ENCODE peak calls at places on chromosomes 3 and 15, in ten cellular contexts. One of them, this sample, is unnamed.
A peak's percentile ranks its signal among the peaks of the same experiment; 100 is the strongest.

GRCh38 chr15:95300958-95301357 is 1029.5 kb upstream of the NR2F2 start:
- DNase-seq in CD8-positive, alpha-beta memory T cell: no peak
- DNase-seq in stimulated activated CD4-positive, alpha-beta T cell treated with anti-CD3 and anti-CD28 coated beads, TNF-alpha, amount 100 ng/mL, for 48 hours: no peak
- DNase-seq in fibroblast of the aortic adventitia: peak; percentile 85
- DNase-seq in GM20000: no peak
- DNase-seq in DMS 273 treated with DMSO at 0.1 percent for 48 hours: no peak
- DNase-seq in H4: peak; percentile 13
- DNase-seq in amniotic stem cell: no peak
- DNase-seq in C1 segment of cervical spinal cord: no peak
- DNase-seq in AG08396: peak; percentile 34
- DNase-seq in this sample: no peak

GRCh38 chr3:43353923-43354670 is 67.8 kb downstream of the SNRK start:
- DNase-seq in DMS 273 treated with DMSO at 0.1 percent for 48 hours: no peak
- DNase-seq in stimulated activated CD4-positive, alpha-beta T cell treated with anti-CD3 and anti-CD28 coated beads, TNF-alpha, amount 100 ng/mL, for 48 hours: no peak
- DNase-seq in CD8-positive, alpha-beta memory T cell: no peak
- DNase-seq in C1 segment of cervical spinal cord: no peak
- DNase-seq in AG08396: no peak
- DNase-seq in H4: no peak
- DNase-seq in GM20000: no peak
- DNase-seq in fibroblast of the aortic adventitia: no peak
- DNase-seq in amniotic stem cell: no peak
- DNase-seq in this sample: no peak

GRCh38 chr15:33048255-33048654 is 146.3 kb downstream of the FMN1 start:
- DNase-seq in stimulated activated CD4-positive, alpha-beta T cell treated with anti-CD3 and anti-CD28 coated beads, TNF-alpha, amount 100 ng/mL, for 48 hours: no peak
- DNase-seq in C1 segment of cervical spinal cord: no peak
- DNase-seq in amniotic stem cell: no peak
- DNase-seq in AG08396: no peak
- DNase-seq in fibroblast of the aortic adventitia: no peak
- DNase-seq in GM20000: no peak
- DNase-seq in CD8-positive, alpha-beta memory T cell: no peak
- DNase-seq in DMS 273 treated with DMSO at 0.1 percent for 48 hours: no peak
- DNase-seq in H4: no peak
- DNase-seq in this sample: no peak

GRCh38 chr15:50145451-50145872 is 26.4 kb upstream of the ATP8B4 start:
- DNase-seq in fibroblast of the aortic adventitia: peak; percentile 92
- DNase-seq in stimulated activated CD4-positive, alpha-beta T cell treated with anti-CD3 and anti-CD28 coated beads, TNF-alpha, amount 100 ng/mL, for 48 hours: no peak
- DNase-seq in C1 segment of cervical spinal cord: no peak
- DNase-seq in DMS 273 treated with DMSO at 0.1 percent for 48 hours: peak; percentile 6
- DNase-seq in amniotic stem cell: peak; percentile 76
- DNase-seq in CD8-positive, alpha-beta memory T cell: no peak
- DNase-seq in GM20000: peak; percentile 29
- DNase-seq in AG08396: peak; percentile 61
- DNase-seq in H4: peak; percentile 76
- DNase-seq in this sample: peak; percentile 81

GRCh38 chr3:194407423-194407822 is 8.4 kb upstream of the GP5 start:
- DNase-seq in CD8-positive, alpha-beta memory T cell: no peak
- DNase-seq in H4: no peak
- DNase-seq in GM20000: no peak
- DNase-seq in AG08396: no peak
- DNase-seq in stimulated activated CD4-positive, alpha-beta T cell treated with anti-CD3 and anti-CD28 coated beads, TNF-alpha, amount 100 ng/mL, for 48 hours: no peak
- DNase-seq in DMS 273 treated with DMSO at 0.1 percent for 48 hours: no peak
- DNase-seq in amniotic stem cell: no peak
- DNase-seq in C1 segment of cervical spinal cord: no peak
- DNase-seq in fibroblast of the aortic adventitia: no peak
- DNase-seq in this sample: no peak

GRCh38 chr3:187737401-187738088 is 7.7 kb downstream of the BCL6 start:
- DNase-seq in AG08396: peak; percentile 67
- DNase-seq in GM20000: no peak
- DNase-seq in DMS 273 treated with DMSO at 0.1 percent for 48 hours: no peak
- DNase-seq in fibroblast of the aortic adventitia: peak; percentile 75
- DNase-seq in stimulated activated CD4-positive, alpha-beta T cell treated with anti-CD3 and anti-CD28 coated beads, TNF-alpha, amount 100 ng/mL, for 48 hours: no peak
- DNase-seq in CD8-positive, alpha-beta memory T cell: peak; percentile 42
- DNase-seq in H4: no peak
- DNase-seq in C1 segment of cervical spinal cord: peak; percentile 58
- DNase-seq in amniotic stem cell: no peak
- DNase-seq in this sample: no peak

GRCh38 chr3:134249442-134249841 is 1.2 kb downstream of the RYK start:
- DNase-seq in GM20000: no peak
- DNase-seq in amniotic stem cell: no peak
- DNase-seq in H4: no peak
- DNase-seq in stimulated activated CD4-positive, alpha-beta T cell treated with anti-CD3 and anti-CD28 coated beads, TNF-alpha, amount 100 ng/mL, for 48 hours: no peak
- DNase-seq in DMS 273 treated with DMSO at 0.1 percent for 48 hours: no peak
- DNase-seq in fibroblast of the aortic adventitia: no peak
- DNase-seq in CD8-positive, alpha-beta memory T cell: no peak
- DNase-seq in C1 segment of cervical spinal cord: no peak
- DNase-seq in AG08396: no peak
- DNase-seq in this sample: no peak

GRCh38 chr15:80599359-80599758 is 95.8 kb upstream of the ABHD17C start:
- DNase-seq in CD8-positive, alpha-beta memory T cell: no peak
- DNase-seq in amniotic stem cell: no peak
- DNase-seq in GM20000: no peak
- DNase-seq in fibroblast of the aortic adventitia: peak; percentile 65
- DNase-seq in stimulated activated CD4-positive, alpha-beta T cell treated with anti-CD3 and anti-CD28 coated beads, TNF-alpha, amount 100 ng/mL, for 48 hours: no peak
- DNase-seq in AG08396: no peak
- DNase-seq in C1 segment of cervical spinal cord: no peak
- DNase-seq in DMS 273 treated with DMSO at 0.1 percent for 48 hours: no peak
- DNase-seq in H4: no peak
- DNase-seq in this sample: no peak

GRCh38 chr15:62824111-62824737 is 218.3 kb upstream of the TPM1 start:
- DNase-seq in GM20000: no peak
- DNase-seq in fibroblast of the aortic adventitia: peak; percentile 82
- DNase-seq in stimulated activated CD4-positive, alpha-beta T cell treated with anti-CD3 and anti-CD28 coated beads, TNF-alpha, amount 100 ng/mL, for 48 hours: no peak
- DNase-seq in CD8-positive, alpha-beta memory T cell: no peak
- DNase-seq in AG08396: peak; percentile 55
- DNase-seq in C1 segment of cervical spinal cord: no peak
- DNase-seq in DMS 273 treated with DMSO at 0.1 percent for 48 hours: no peak
- DNase-seq in amniotic stem cell: peak; percentile 28
- DNase-seq in H4: no peak
- DNase-seq in this sample: no peak

GRCh38 chr3:127632035-127632434 is 3.0 kb downstream of the PODXL2 start:
- DNase-seq in GM20000: no peak
- DNase-seq in stimulated activated CD4-positive, alpha-beta T cell treated with anti-CD3 and anti-CD28 coated beads, TNF-alpha, amount 100 ng/mL, for 48 hours: no peak
- DNase-seq in AG08396: no peak
- DNase-seq in H4: no peak
- DNase-seq in CD8-positive, alpha-beta memory T cell: no peak
- DNase-seq in amniotic stem cell: no peak
- DNase-seq in C1 segment of cervical spinal cord: no peak
- DNase-seq in DMS 273 treated with DMSO at 0.1 percent for 48 hours: no peak
- DNase-seq in fibroblast of the aortic adventitia: no peak
- DNase-seq in this sample: no peak

GRCh38 chr3:93988283-93988682 is 8.3 kb downstream of the ARL13B start:
- DNase-seq in amniotic stem cell: no peak
- DNase-seq in C1 segment of cervical spinal cord: no peak
- DNase-seq in DMS 273 treated with DMSO at 0.1 percent for 48 hours: no peak
- DNase-seq in H4: peak; percentile 14
- DNase-seq in fibroblast of the aortic adventitia: peak; percentile 35
- DNase-seq in GM20000: no peak
- DNase-seq in AG08396: no peak
- DNase-seq in stimulated activated CD4-positive, alpha-beta T cell treated with anti-CD3 and anti-CD28 coated beads, TNF-alpha, amount 100 ng/mL, for 48 hours: no peak
- DNase-seq in CD8-positive, alpha-beta memory T cell: no peak
- DNase-seq in this sample: no peak

GRCh38 chr15:59565299-59565698 is 46.3 kb upstream of the GCNT3 start:
- DNase-seq in AG08396: no peak
- DNase-seq in fibroblast of the aortic adventitia: no peak
- DNase-seq in DMS 273 treated with DMSO at 0.1 percent for 48 hours: no peak
- DNase-seq in H4: no peak
- DNase-seq in amniotic stem cell: no peak
- DNase-seq in CD8-positive, alpha-beta memory T cell: no peak
- DNase-seq in GM20000: no peak
- DNase-seq in stimulated activated CD4-positive, alpha-beta T cell treated with anti-CD3 and anti-CD28 coated beads, TNF-alpha, amount 100 ng/mL, for 48 hours: no peak
- DNase-seq in C1 segment of cervical spinal cord: no peak
- DNase-seq in this sample: no peak

GRCh38 chr3:183212565-183212964 is 40.5 kb upstream of the B3GNT5 start:
- DNase-seq in amniotic stem cell: no peak
- DNase-seq in fibroblast of the aortic adventitia: no peak
- DNase-seq in GM20000: no peak
- DNase-seq in DMS 273 treated with DMSO at 0.1 percent for 48 hours: no peak
- DNase-seq in CD8-positive, alpha-beta memory T cell: no peak
- DNase-seq in AG08396: no peak
- DNase-seq in stimulated activated CD4-positive, alpha-beta T cell treated with anti-CD3 and anti-CD28 coated beads, TNF-alpha, amount 100 ng/mL, for 48 hours: no peak
- DNase-seq in H4: no peak
- DNase-seq in C1 segment of cervical spinal cord: peak; percentile 16
- DNase-seq in this sample: no peak

GRCh38 chr3:126284258-126284904 is 72.8 kb downstream of the KLF15 start:
- DNase-seq in AG08396: no peak
- DNase-seq in GM20000: no peak
- DNase-seq in stimulated activated CD4-positive, alpha-beta T cell treated with anti-CD3 and anti-CD28 coated beads, TNF-alpha, amount 100 ng/mL, for 48 hours: no peak
- DNase-seq in fibroblast of the aortic adventitia: no peak
- DNase-seq in H4: no peak
- DNase-seq in C1 segment of cervical spinal cord: no peak
- DNase-seq in DMS 273 treated with DMSO at 0.1 percent for 48 hours: no peak
- DNase-seq in amniotic stem cell: no peak
- DNase-seq in CD8-positive, alpha-beta memory T cell: no peak
- DNase-seq in this sample: no peak

GRCh38 chr3:141686477-141687280 is 51.4 kb upstream of the RNF7 start:
- DNase-seq in CD8-positive, alpha-beta memory T cell: no peak
- DNase-seq in C1 segment of cervical spinal cord: peak; percentile 73
- DNase-seq in fibroblast of the aortic adventitia: peak; percentile 70
- DNase-seq in H4: peak; percentile 74
- DNase-seq in AG08396: peak; percentile 73
- DNase-seq in stimulated activated CD4-positive, alpha-beta T cell treated with anti-CD3 and anti-CD28 coated beads, TNF-alpha, amount 100 ng/mL, for 48 hours: no peak
- DNase-seq in GM20000: no peak
- DNase-seq in amniotic stem cell: no peak
- DNase-seq in DMS 273 treated with DMSO at 0.1 percent for 48 hours: peak; percentile 89
- DNase-seq in this sample: peak; percentile 10

GRCh38 chr3:16059081-16059537 is 115.4 kb upstream of the GALNT15 start:
- DNase-seq in C1 segment of cervical spinal cord: no peak
- DNase-seq in AG08396: no peak
- DNase-seq in H4: no peak
- DNase-seq in amniotic stem cell: no peak
- DNase-seq in stimulated activated CD4-positive, alpha-beta T cell treated with anti-CD3 and anti-CD28 coated beads, TNF-alpha, amount 100 ng/mL, for 48 hours: no peak
- DNase-seq in CD8-positive, alpha-beta memory T cell: no peak
- DNase-seq in GM20000: no peak
- DNase-seq in DMS 273 treated with DMSO at 0.1 percent for 48 hours: no peak
- DNase-seq in fibroblast of the aortic adventitia: peak; percentile 47
- DNase-seq in this sample: no peak

GRCh38 chr3:23900744-23901143 is 16.0 kb downstream of the NKIRAS1 start:
- DNase-seq in DMS 273 treated with DMSO at 0.1 percent for 48 hours: no peak
- DNase-seq in AG08396: no peak
- DNase-seq in stimulated activated CD4-positive, alpha-beta T cell treated with anti-CD3 and anti-CD28 coated beads, TNF-alpha, amount 100 ng/mL, for 48 hours: no peak
- DNase-seq in CD8-positive, alpha-beta memory T cell: no peak
- DNase-seq in C1 segment of cervical spinal cord: no peak
- DNase-seq in GM20000: no peak
- DNase-seq in amniotic stem cell: no peak
- DNase-seq in fibroblast of the aortic adventitia: no peak
- DNase-seq in H4: no peak
- DNase-seq in this sample: no peak

GRCh38 chr3:20015525-20015924 is 3.5 kb upstream of the PP2D1 start:
- DNase-seq in stimulated activated CD4-positive, alpha-beta T cell treated with anti-CD3 and anti-CD28 coated beads, TNF-alpha, amount 100 ng/mL, for 48 hours: no peak
- DNase-seq in amniotic stem cell: no peak
- DNase-seq in AG08396: no peak
- DNase-seq in C1 segment of cervical spinal cord: no peak
- DNase-seq in DMS 273 treated with DMSO at 0.1 percent for 48 hours: no peak
- DNase-seq in fibroblast of the aortic adventitia: no peak
- DNase-seq in GM20000: no peak
- DNase-seq in CD8-positive, alpha-beta memory T cell: no peak
- DNase-seq in H4: no peak
- DNase-seq in this sample: no peak

GRCh38 chr15:101217446-101217845 is 34.4 kb downstream of the CHSY1 start:
- DNase-seq in AG08396: no peak
- DNase-seq in amniotic stem cell: no peak
- DNase-seq in CD8-positive, alpha-beta memory T cell: no peak
- DNase-seq in H4: no peak
- DNase-seq in DMS 273 treated with DMSO at 0.1 percent for 48 hours: no peak
- DNase-seq in stimulated activated CD4-positive, alpha-beta T cell treated with anti-CD3 and anti-CD28 coated beads, TNF-alpha, amount 100 ng/mL, for 48 hours: no peak
- DNase-seq in C1 segment of cervical spinal cord: no peak
- DNase-seq in fibroblast of the aortic adventitia: no peak
- DNase-seq in GM20000: no peak
- DNase-seq in this sample: no peak

GRCh38 chr15:39948817-39949216 is 14.9 kb downstream of the EIF2AK4 start:
- DNase-seq in CD8-positive, alpha-beta memory T cell: no peak
- DNase-seq in amniotic stem cell: no peak
- DNase-seq in fibroblast of the aortic adventitia: no peak
- DNase-seq in C1 segment of cervical spinal cord: no peak
- DNase-seq in AG08396: no peak
- DNase-seq in DMS 273 treated with DMSO at 0.1 percent for 48 hours: no peak
- DNase-seq in stimulated activated CD4-positive, alpha-beta T cell treated with anti-CD3 and anti-CD28 coated beads, TNF-alpha, amount 100 ng/mL, for 48 hours: no peak
- DNase-seq in H4: no peak
- DNase-seq in GM20000: no peak
- DNase-seq in this sample: no peak

GRCh38 chr3:184556502-184557347 is 4.9 kb upstream of the EPHB3 start:
- DNase-seq in DMS 273 treated with DMSO at 0.1 percent for 48 hours: no peak
- DNase-seq in GM20000: no peak
- DNase-seq in CD8-positive, alpha-beta memory T cell: no peak
- DNase-seq in C1 segment of cervical spinal cord: no peak
- DNase-seq in AG08396: no peak
- DNase-seq in fibroblast of the aortic adventitia: no peak
- DNase-seq in H4: no peak
- DNase-seq in amniotic stem cell: no peak
- DNase-seq in stimulated activated CD4-positive, alpha-beta T cell treated with anti-CD3 and anti-CD28 coated beads, TNF-alpha, amount 100 ng/mL, for 48 hours: no peak
- DNase-seq in this sample: no peak

This sample was measured in NCI-H446.